ENCODE peak calls at places on chromosomes 4 and X, in five cellular contexts. E, X, M, O and Y are unnamed samples.

GRCh38 chr4:166045457-166045856 is 172.4 kb downstream of the TLL1 start:
- DNase-seq in E (no peak), X (no peak), M (no peak), O (no peak), Y (peak)

GRCh38 chrX:78514852-78515251 is 144.3 kb downstream of the RTL3 start:
- DNase-seq in E (peak), X (no peak), M (no peak), O (peak), Y (no peak)

GRCh38 chrX:21581479-21581878 is 76.7 kb downstream of the KLHL34 start:
- DNase-seq in E (no peak), X (no peak), M (no peak), O (no peak), Y (no peak)

GRCh38 chrX:12241026-12241425 is 102.8 kb downstream of the FRMPD4 start:
- DNase-seq in E (no peak), X (no peak), M (no peak), O (no peak), Y (no peak)

GRCh38 chrX:23503835-23504539 is 163.3 kb upstream of the PRDX4 start:
- DNase-seq in E (peak), X (no peak), M (no peak), O (no peak), Y (no peak)

GRCh38 chr4:45751877-45752276 is 372.0 kb downstream of the GABRG1 start:
- DNase-seq in E (no peak), X (no peak), M (no peak), O (no peak), Y (no peak)

GRCh38 chrX:88170528-88170927 is 576.5 kb upstream of the CPXCR1 start:
- DNase-seq in E (peak), X (no peak), M (no peak), O (no peak), Y (no peak)

GRCh38 chrX:56797966-56798711 is 69.1 kb downstream of the NBDY start:
- DNase-seq in E (no peak), X (peak), M (no peak), O (no peak), Y (peak)

GRCh38 chrX:150298841-150299551 is 64.1 kb upstream of the MAMLD1 start:
- DNase-seq in E (no peak), X (no peak), M (no peak), O (no peak), Y (no peak)

GRCh38 chrX:100447563-100448397 is 37.7 kb upstream of the PCDH19 start:
- DNase-seq in E (peak), X (peak), M (no peak), O (peak), Y (peak)

GRCh38 chr4:110049951-110050925 is 137.6 kb downstream of the EGF start:
- DNase-seq in E (peak), X (peak), M (no peak), O (peak), Y (peak)

GRCh38 chrX:103517246-103517645 is 2.0 kb downstream of the RAB40A start:
- DNase-seq in E (no peak), X (no peak), M (no peak), O (no peak), Y (no peak)

GRCh38 chr4:109631709-109632108 is 71.5 kb downstream of the CASP6 start:
- DNase-seq in E (no peak), X (no peak), M (no peak), O (no peak), Y (peak)

GRCh38 chr4:55635760-55636621 is at the start of gene NMU:
- DNase-seq in E (peak), X (peak), M (no peak), O (no peak), Y (peak)

GRCh38 chrX:125895518-125895917 is 270.6 kb downstream of the DCAF12L2 start:
- DNase-seq in E (no peak), X (no peak), M (no peak), O (peak), Y (no peak)

GRCh38 chrX:74529311-74529710 is 85.1 kb downstream of the RLIM start:
- DNase-seq in E (no peak), X (no peak), M (no peak), O (no peak), Y (no peak)

GRCh38 chr4:66376921-66377320 is 706.6 kb upstream of the EPHA5 start:
- DNase-seq in E (no peak), X (no peak), M (no peak), O (no peak), Y (no peak)

GRCh38 chrX:49840679-49841078 is 11.6 kb downstream of the PAGE4 start:
- DNase-seq in E (peak), X (peak), M (no peak), O (peak), Y (peak)

GRCh38 chr4:163920426-163920825 is 425.9 kb downstream of the TMA16 start:
- DNase-seq in E (no peak), X (no peak), M (no peak), O (no peak), Y (no peak)

GRCh38 chr4:147958057-147958456 is 226.2 kb downstream of the ARHGAP10 start:
- DNase-seq in E (no peak), X (no peak), M (no peak), O (no peak), Y (no peak)

GRCh38 chr4:24689212-24689611 is 104.9 kb upstream of the DHX15 start:
- DNase-seq in E (no peak), X (no peak), M (no peak), O (no peak), Y (no peak)

GRCh38 chr4:24690436-24690835 is 104.9 kb upstream of the SOD3 start:
- DNase-seq in E (no peak), X (no peak), M (no peak), O (no peak), Y (no peak)

GRCh38 chr4:24688453-24688852 is 104.1 kb upstream of the DHX15 start:
- DNase-seq in E (no peak), X (no peak), M (no peak), O (no peak), Y (no peak)

GRCh38 chr4:24683116-24683515 is 98.8 kb upstream of the DHX15 start:
- DNase-seq in E (no peak), X (no peak), M (no peak), O (peak), Y (no peak)

DNA sequence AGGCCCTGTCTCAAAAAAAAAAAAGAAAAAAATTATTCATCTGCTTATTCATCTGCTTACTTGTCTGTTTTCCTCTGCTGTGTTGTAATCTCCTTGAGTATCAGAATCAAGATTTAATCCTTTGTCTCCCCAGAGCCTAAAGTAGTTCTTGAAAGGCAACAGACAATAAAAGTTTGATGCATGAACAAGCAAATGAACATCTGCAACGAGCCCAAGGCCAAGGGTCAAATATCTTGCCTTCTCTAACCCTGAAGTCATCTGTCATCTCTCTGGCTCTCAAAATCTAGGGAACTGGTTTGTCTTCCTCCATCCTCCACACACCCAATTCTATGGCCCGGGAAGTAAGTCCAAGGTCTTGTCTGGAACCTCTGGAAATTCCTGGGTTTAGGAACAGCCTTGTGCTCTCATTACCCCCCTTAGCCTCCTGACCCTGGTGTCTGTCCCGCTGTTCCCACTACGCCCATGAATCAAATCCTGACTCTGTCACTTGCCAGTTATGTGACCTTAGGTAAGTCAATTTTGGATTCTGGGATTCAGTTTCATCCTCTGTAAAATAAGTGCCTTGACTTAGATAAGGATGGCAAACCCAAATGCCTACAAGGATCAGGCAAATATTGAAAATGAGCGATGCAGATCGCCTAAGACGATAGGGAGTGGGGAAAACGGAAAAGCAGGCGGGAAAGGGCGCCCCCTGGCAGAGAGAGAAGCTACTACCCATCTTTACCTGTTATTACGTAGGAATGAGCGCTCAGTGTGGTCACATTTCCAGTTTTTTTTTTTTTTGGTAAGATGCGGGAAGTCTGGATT is 102.7 kb upstream of the DHX15 start:
- DNase-seq in E (peak), X (peak), M (no peak), O (peak), Y (peak)
- TF ChIP-seq CTCF in E (peak), X (peak), M (no peak), O (peak), Y (peak)

GRCh38 chrX:131821945-131822622 is 201.0 kb upstream of the STK26 start:
- DNase-seq in E (no peak), X (peak), M (peak), O (no peak), Y (no peak)
- TF ChIP-seq CTCF in E (no peak), X (peak), M (no peak), O (no peak), Y (no peak)

GRCh38 chr4:176789955-176790354 is 2.8 kb downstream of the VEGFC start:
- DNase-seq in E (peak), X (peak), M (no peak), O (peak), Y (no peak)
- TF ChIP-seq CTCF in E (peak), X (peak), M (peak), O (peak), Y (peak)

GRCh38 chrX:68941385-68941952 is 112.6 kb downstream of the EFNB1 start:
- DNase-seq in E (no peak), X (no peak), M (no peak), O (no peak), Y (no peak)
- TF ChIP-seq CTCF in E (no peak), X (no peak), M (no peak), O (no peak), Y (no peak)

DNA sequence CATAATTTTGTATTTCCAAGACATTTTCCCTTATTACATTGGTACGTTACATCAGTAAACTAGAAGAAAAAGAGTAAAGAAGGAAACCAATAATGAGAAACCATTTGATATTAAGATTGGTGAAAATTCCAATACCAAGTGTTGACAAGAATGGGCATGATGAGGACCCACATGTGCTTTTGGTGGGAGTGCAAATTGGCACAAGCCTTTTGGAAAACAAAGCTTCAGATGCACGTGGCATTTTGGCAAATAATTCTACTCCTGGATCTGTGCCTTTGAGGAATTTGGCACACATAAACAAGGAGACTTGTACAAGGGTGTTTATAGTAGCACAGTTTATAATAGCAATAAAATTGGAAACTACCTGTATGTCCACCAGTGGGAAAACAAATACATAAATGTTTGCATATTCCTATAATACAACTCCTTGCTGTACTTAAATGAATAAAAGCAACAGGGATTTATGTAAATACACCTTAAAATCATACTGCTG is 324.3 kb upstream of the TAPT1 start:
- DNase-seq in E (no peak), X (no peak), M (no peak), O (no peak), Y (no peak)
- TF ChIP-seq CTCF in E (no peak), X (no peak), M (no peak), O (no peak), Y (no peak)

DNA sequence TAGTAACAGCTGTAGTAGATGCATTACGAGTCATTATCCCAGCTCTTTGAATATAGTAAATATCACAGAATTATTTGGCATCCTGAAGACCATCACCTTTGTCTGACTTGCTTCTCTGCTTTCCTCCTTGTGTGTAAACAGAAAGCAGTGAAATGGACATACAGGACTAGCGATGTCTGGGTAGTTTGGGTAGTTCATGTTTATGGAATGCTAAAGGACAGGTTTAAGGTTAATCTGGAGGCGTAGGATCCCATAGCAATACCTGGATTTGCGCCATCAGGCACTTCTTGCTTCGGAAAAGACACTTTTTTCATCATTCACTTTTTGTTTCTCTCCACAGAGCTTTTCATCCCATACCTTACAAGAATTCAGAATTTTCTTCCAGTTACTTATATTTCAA is 232.2 kb downstream of the GPAT3 start:
- DNase-seq in E (no peak), X (no peak), M (no peak), O (no peak), Y (no peak)
- TF ChIP-seq CTCF in E (no peak), X (no peak), M (no peak), O (no peak), Y (no peak)

GRCh38 chrX:114162068-114162735 is 421.7 kb upstream of the HTR2C start:
- DNase-seq in E (no peak), X (no peak), M (no peak), O (peak), Y (no peak)
- TF ChIP-seq CTCF in E (no peak), X (peak), M (no peak), O (peak), Y (no peak)

GRCh38 chr4:83054928-83055327 is 19.9 kb downstream of the COPS4 start:
- DNase-seq in E (no peak), X (peak), M (no peak), O (peak), Y (peak)
- TF ChIP-seq CTCF in E (no peak), X (peak), M (no peak), O (peak), Y (peak)

GRCh38 chrX:26851981-26852380 is 611.2 kb downstream of the PPP4R3C start:
- DNase-seq in E (peak), X (no peak), M (no peak), O (peak), Y (no peak)

GRCh38 chrX:26845051-26845450 is 618.1 kb downstream of the PPP4R3C start:
- DNase-seq in E (no peak), X (no peak), M (no peak), O (no peak), Y (no peak)

DNA sequence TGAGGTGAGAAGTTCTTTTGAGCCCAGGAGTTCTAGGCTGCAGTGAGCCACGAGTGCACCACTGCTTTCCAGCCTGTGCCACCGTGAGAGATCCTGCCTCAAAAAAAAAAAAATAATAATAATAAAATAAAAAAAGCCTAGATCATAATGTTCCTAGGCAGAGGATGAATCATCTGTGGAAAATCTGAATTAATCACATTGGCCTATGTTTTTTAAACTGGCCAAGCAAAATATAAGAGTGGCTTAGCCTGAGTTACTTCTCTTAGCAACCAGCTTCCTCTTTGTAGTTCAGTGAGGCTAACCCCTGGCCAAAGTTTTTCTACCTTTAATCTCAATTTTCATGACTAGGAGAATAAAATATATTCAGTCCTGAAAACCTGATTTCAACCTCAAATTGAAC is 614.6 kb downstream of the PPP4R3C start:
- DNase-seq in E (no peak), X (no peak), M (no peak), O (no peak), Y (no peak)
- TF ChIP-seq CTCF in E (no peak), X (no peak), M (no peak), O (no peak), Y (no peak)

GRCh38 chr4:7704625-7705024 is 235.0 kb downstream of the AFAP1 start:
- DNase-seq in E (no peak), X (no peak), M (no peak), O (no peak), Y (no peak)
- TF ChIP-seq CTCF in E (no peak), X (no peak), M (no peak), O (no peak), Y (no peak)